ENCODE peak calls at places on chromosomes 12 and 14, in eight cellular contexts. U is A549, L is K562, G is HCT116, E is HL-60, J is SK-N-SH, X is GM23338, O is HepG2. T is an unnamed sample.

GRCh38 chr14:60753264-60754126 is 18.9 kb downstream of the MNAT1 start:
- DNase-seq in O (no peak), L (no peak), X (no peak), U (no peak), E (peak), J (no peak), G (no peak), T (no peak)

GRCh38 chr14:75132374-75133086 is 5.7 kb upstream of the NEK9 start:
- DNase-seq in X (peak), J (peak), E (peak), L (peak), O (peak), G (peak), U (peak), T (peak)

GRCh38 chr14:92953526-92953925 is 30.6 kb downstream of the CHGA start:
- DNase-seq in U (no peak), J (no peak), O (no peak), L (no peak), E (no peak), X (no peak), G (no peak), T (no peak)

GRCh38 chr14:29264865-29265264 is 498.3 kb downstream of the FOXG1 start:
- DNase-seq in J (no peak), G (no peak), E (no peak), U (no peak), O (no peak), L (no peak), X (no peak), T (no peak)

GRCh38 chr14:72701610-72702009 is 192.3 kb downstream of the DPF3 start:
- DNase-seq in G (no peak), X (no peak), E (peak), O (no peak), U (no peak), L (no peak), J (peak), T (no peak)

GRCh38 chr12:120658286-120659150 is 18.1 kb downstream of the CABP1 start:
- DNase-seq in U (no peak), L (no peak), X (no peak), O (no peak), G (no peak), E (no peak), J (no peak), T (no peak)

GRCh38 chr14:62711351-62712023 is 333.8 kb downstream of the KCNH5 start:
- DNase-seq in O (no peak), E (no peak), J (no peak), X (peak), U (no peak), L (no peak), G (no peak), T (no peak)

GRCh38 chr12:52573306-52573705 is 337 bp downstream of the KRT74 start:
- DNase-seq in U (no peak), X (no peak), O (no peak), E (no peak), L (no peak), J (no peak), G (no peak), T (no peak)

GRCh38 chr14:70976591-70976990 is 69.3 kb downstream of the PCNX1 start:
- DNase-seq in G (no peak), O (no peak), X (no peak), J (no peak), U (no peak), L (no peak), E (no peak), T (no peak)

GRCh38 chr12:3704512-3705348 is 48.2 kb downstream of the CRACR2A start:
- DNase-seq in J (no peak), G (no peak), U (no peak), E (peak), O (no peak), L (no peak), X (no peak), T (no peak)

GRCh38 chr14:24058260-24058950 is 6.6 kb downstream of the CARMIL3 start:
- DNase-seq in G (no peak), E (peak), L (no peak), J (peak), U (peak), O (peak), X (peak), T (peak)

GRCh38 chr14:92644166-92644565 is 104.3 kb downstream of the LGMN start:
- DNase-seq in E (no peak), O (no peak), J (no peak), X (no peak), L (no peak), U (no peak), G (peak), T (no peak)

GRCh38 chr12:51579321-51579850 is 11.6 kb upstream of the SCN8A start:
- DNase-seq in G (no peak), O (no peak), L (no peak), J (no peak), E (no peak), U (no peak), X (no peak), T (no peak)

DNA sequence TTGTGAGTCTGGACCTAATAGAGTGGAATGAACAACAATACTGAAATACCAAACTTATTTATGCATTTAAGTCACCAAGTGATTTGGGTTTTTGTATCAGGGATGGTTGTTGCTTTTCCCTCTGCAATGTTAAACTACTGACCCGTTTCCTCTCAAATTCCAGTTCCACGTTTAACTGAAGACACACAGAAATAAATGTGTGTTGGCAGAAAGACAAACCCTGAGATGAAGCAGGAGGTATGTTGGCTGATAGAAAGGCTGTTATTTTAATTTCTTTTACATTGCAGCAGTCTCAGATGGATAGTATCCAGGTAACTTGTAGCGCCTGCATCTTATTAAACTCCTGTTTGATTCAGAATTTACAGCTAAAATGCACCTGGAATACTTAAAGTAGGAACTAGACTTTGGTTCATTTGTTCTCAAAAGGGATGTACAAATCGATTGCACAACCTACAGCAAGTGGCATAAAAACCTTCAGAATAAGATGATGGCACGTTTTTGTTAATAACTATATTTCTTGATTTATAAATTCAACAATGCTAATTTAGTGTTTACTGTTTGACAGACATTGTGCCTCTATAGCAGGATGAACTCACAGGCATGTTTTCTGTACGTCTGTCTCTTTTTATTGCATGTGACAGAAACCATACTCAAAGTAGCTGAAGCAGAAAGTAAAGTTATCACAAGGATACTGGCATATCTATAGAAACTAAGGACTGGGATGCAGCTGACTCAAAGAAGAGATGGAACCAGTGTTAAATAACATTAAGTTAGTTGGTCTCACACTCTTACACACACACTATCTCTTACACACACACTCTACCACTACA is 405.7 kb downstream of the ZFP36L1 start:
- DNase-seq in E (no peak), O (no peak), X (no peak), U (no peak), J (peak), L (no peak), G (no peak), T (no peak)
- TF ChIP-seq REST in E (no peak), O (no peak), X (no peak), U (no peak), J (no peak), L (no peak), G (no peak), T (no peak)

GRCh38 chr14:41605550-41606248 is 977 bp upstream of the LRFN5 start:
- DNase-seq in E (no peak), J (no peak), L (no peak), U (no peak), G (no peak), X (peak), O (no peak), T (no peak)

GRCh38 chr14:41606249-41607118 is at the start of gene LRFN5:
- DNase-seq in U (no peak), G (no peak), L (peak), E (no peak), J (peak), O (no peak), X (peak), T (no peak)

GRCh38 chr14:41607966-41608663 is 1.4 kb downstream of the LRFN5 start:
- DNase-seq in E (no peak), G (no peak), O (no peak), L (no peak), X (peak), U (no peak), J (no peak), T (no peak)

GRCh38 chr14:41604793-41605534 is 1.7 kb upstream of the LRFN5 start:
- DNase-seq in E (no peak), J (no peak), U (no peak), G (no peak), X (peak), L (no peak), O (no peak), T (no peak)

GRCh38 chr14:41607119-41607785 is 576 bp downstream of the LRFN5 start:
- DNase-seq in L (no peak), O (no peak), G (no peak), J (no peak), E (no peak), U (no peak), X (peak), T (no peak)
- TF ChIP-seq REST in L (no peak), O (no peak), G (no peak), J (no peak), E (no peak), U (no peak), X (no peak), T (no peak)

DNA sequence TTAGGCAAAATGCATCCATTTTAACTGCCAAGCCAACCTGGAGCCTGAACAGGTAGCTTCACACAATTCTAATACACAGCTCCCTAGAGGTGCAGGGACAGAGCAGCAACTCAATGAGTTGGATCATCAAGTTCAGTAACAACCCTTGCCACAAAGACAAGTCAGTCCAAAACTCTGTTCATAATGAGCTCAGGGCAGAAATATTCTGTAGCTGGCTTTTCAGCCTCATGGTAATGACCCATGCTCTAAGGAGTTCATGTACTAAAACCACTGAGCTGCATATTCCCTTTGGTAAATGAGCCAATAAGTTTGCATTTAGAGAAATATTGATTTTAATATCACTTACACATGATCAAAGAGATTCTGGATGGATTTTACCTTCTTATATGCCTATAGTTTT is 316.1 kb downstream of the SEC23A start:
- DNase-seq in U (no peak), J (no peak), G (no peak), O (no peak), E (no peak), X (no peak), L (no peak), T (no peak)
- TF ChIP-seq REST in U (no peak), J (no peak), G (no peak), O (no peak), E (no peak), X (no peak), L (no peak), T (no peak)

GRCh38 chr12:6241495-6241894 is 41.3 kb downstream of the CD9 start:
- DNase-seq in J (no peak), O (no peak), L (no peak), U (no peak), E (no peak), X (no peak), G (no peak), T (no peak)
- TF ChIP-seq REST in J (no peak), O (no peak), L (no peak), U (no peak), E (no peak), X (no peak), G (no peak), T (no peak)

GRCh38 chr14:22081352-22081751 is 407.7 kb upstream of the OR4E1 start:
- DNase-seq in E (no peak), J (no peak), L (no peak), U (no peak), X (no peak), G (no peak), O (no peak), T (no peak)

GRCh38 chr14:22086149-22086548 is 412.5 kb upstream of the OR4E1 start:
- DNase-seq in E (no peak), U (no peak), G (no peak), O (no peak), X (no peak), J (no peak), L (no peak), T (no peak)

GRCh38 chr14:22088614-22089359 is 415.2 kb upstream of the OR4E1 start:
- DNase-seq in E (no peak), O (no peak), G (no peak), X (no peak), L (no peak), U (no peak), J (no peak), T (no peak)

GRCh38 chr14:22089940-22090339 is 416.3 kb upstream of the OR4E1 start:
- DNase-seq in U (no peak), O (no peak), E (no peak), X (no peak), J (no peak), G (no peak), L (no peak), T (no peak)

GRCh38 chr14:22084393-22085281 is 411.0 kb upstream of the OR4E1 start:
- DNase-seq in X (peak), J (peak), E (peak), L (peak), O (peak), U (peak), G (peak), T (no peak)
- TF ChIP-seq REST in X (no peak), J (no peak), E (no peak), L (no peak), O (no peak), U (no peak), G (no peak), T (no peak)

DNA sequence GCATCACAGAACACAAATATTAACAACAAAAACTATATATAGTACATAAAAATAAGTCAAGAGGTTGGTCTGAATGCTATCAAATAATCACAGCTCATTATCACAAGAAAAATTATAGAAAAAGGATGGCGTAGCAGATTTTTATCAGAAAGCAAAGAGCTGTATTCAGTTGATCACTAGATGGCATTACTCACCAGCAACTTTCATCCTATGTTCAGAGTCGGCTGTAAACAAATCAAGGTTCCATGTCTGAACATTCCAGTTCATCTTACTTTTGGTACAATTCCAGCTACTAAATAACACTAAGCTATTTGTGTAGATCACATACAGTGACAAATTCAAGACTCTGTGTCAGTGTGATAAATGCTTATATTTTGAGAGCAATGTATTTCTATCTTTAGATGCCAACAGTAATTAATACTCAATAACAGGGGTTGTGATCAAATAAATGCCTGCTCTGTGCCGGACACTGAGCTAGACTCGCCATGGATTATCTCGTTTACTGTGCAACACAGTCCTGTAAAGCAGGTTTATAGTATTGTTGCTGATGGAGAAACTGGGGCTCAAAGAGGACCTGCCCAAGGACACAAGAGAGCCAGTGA is 30.1 kb downstream of the NRDE2 start:
- DNase-seq in E (peak), U (peak), L (no peak), X (peak), O (peak), G (no peak), J (peak), T (peak)
- TF ChIP-seq REST in E (no peak), U (no peak), L (no peak), X (no peak), O (no peak), G (no peak), J (no peak), T (no peak)

DNA sequence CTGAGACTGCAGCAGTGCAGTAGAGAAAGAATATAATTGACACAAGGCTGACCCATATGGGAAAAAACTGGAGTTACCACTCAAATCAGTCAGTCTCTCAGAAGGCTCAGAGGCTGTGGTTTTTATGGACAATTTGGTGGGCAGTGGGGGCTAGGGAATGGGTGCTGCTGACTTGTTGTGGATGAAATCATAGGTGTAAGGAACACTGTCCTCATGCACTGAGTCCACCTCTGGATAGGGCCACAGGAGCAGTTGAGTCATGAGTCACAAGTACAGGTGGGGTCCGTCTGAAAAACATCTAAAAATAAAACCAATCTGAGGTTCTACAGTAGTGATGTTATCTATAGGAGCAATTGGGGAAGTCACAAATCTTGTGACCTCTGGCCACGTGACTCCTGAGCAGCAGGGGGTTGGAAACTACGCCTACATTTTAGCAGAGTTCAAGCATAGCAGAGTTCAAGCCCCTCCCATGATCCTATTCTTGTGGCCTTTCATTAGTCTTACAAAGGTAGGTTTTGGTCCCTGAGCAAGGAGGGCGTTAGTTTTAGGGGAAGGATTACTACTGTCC is 18.1 kb upstream of the SGPP1 start:
- DNase-seq in L (no peak), J (no peak), U (no peak), O (no peak), G (no peak), X (no peak), E (peak), T (no peak)
- TF ChIP-seq REST in L (no peak), J (no peak), U (no peak), O (no peak), G (no peak), X (no peak), E (no peak), T (no peak)

GRCh38 chr14:100434033-100434601 is 111.0 kb downstream of the SLC25A47 start:
- DNase-seq in G (no peak), E (peak), X (no peak), O (no peak), L (no peak), J (no peak), U (no peak), T (no peak)
- TF ChIP-seq REST in G (no peak), E (no peak), X (no peak), O (no peak), L (no peak), J (no peak), U (no peak), T (no peak)

GRCh38 chr14:94381149-94382030 is 7.0 kb downstream of the SERPINA1 start:
- DNase-seq in G (no peak), X (no peak), U (no peak), O (no peak), L (no peak), E (no peak), J (no peak), T (no peak)
- TF ChIP-seq REST in G (no peak), X (no peak), U (no peak), O (no peak), L (no peak), E (no peak), J (no peak), T (no peak)

T was measured in Panc1.